ENCODE peak calls at places on chromosomes 3 and 15, in four cellular contexts. C, M, O and N are unnamed samples.

GRCh38 chr3:182954553-182954952 is 25.8 kb downstream of the DCUN1D1 start:
- DNase-seq in C (no peak), M (no peak), O (no peak), N (no peak)

GRCh38 chr3:75048650-75049049 is 434.2 kb upstream of the CNTN3 start:
- DNase-seq in O (no peak), C (no peak), M (no peak), N (peak; percentile 6)

GRCh38 chr3:31531465-31531991 is 1.2 kb upstream of the STT3B start:
- DNase-seq in C (no peak), M (no peak), O (no peak), N (no peak)

GRCh38 chr15:59251001-59251845 is 44.6 kb downstream of the LDHAL6B start:
- DNase-seq in M (no peak), O (no peak), C (no peak), N (no peak)

GRCh38 chr3:13227315-13228165 is 154.3 kb upstream of the IQSEC1 start:
- DNase-seq in C (no peak), O (no peak), M (no peak), N (no peak)

GRCh38 chr15:46059921-46060565 is 425.2 kb downstream of the SQOR start:
- DNase-seq in O (no peak), C (no peak), M (no peak), N (no peak)

GRCh38 chr3:13119471-13120220 is 46.4 kb upstream of the IQSEC1 start:
- DNase-seq in M (no peak), O (no peak), C (no peak), N (no peak)

GRCh38 chr3:184289426-184289938 is 9.6 kb upstream of the PSMD2 start:
- DNase-seq in C (no peak), O (peak; percentile 75), M (peak; percentile 88), N (peak; percentile 74)

GRCh38 chr15:75532413-75533250 is 46.5 kb downstream of the PTPN9 start:
- DNase-seq in O (no peak), C (peak; percentile 57), M (peak; percentile 33), N (peak; percentile 84)

GRCh38 chr3:188026191-188026968 is 127.6 kb upstream of the LPP start:
- DNase-seq in C (peak; percentile 83), M (no peak), O (no peak), N (no peak)

GRCh38 chr3:162994165-162994564 is 1497.6 kb downstream of the OTOL1 start:
- DNase-seq in M (no peak), C (no peak), O (no peak), N (no peak)

GRCh38 chr3:184608209-184608608 is 46.6 kb downstream of the EPHB3 start:
- DNase-seq in O (no peak), C (no peak), M (no peak), N (no peak)

GRCh38 chr15:100525894-100526512 is 2.7 kb downstream of the CERS3 start:
- DNase-seq in M (no peak), O (no peak), C (no peak), N (no peak)

GRCh38 chr3:128714887-128715496 is 11.0 kb upstream of the RAB7A start:
- DNase-seq in O (no peak), C (no peak), M (no peak), N (no peak)

GRCh38 chr3:98846101-98846500 is 55.4 kb downstream of the DCBLD2 start:
- DNase-seq in M (no peak), C (no peak), O (no peak), N (no peak)

GRCh38 chr3:29972594-29972993 is 633.8 kb upstream of the TGFBR2 start:
- DNase-seq in O (no peak), M (no peak), C (no peak), N (no peak)

GRCh38 chr3:169264711-169265110 is 398.8 kb downstream of the MECOM start:
- DNase-seq in O (no peak), M (no peak), C (no peak), N (no peak)

GRCh38 chr15:85723960-85724945 is 70.5 kb downstream of the KLHL25 start:
- DNase-seq in C (no peak), M (no peak), O (no peak), N (no peak)

DNA sequence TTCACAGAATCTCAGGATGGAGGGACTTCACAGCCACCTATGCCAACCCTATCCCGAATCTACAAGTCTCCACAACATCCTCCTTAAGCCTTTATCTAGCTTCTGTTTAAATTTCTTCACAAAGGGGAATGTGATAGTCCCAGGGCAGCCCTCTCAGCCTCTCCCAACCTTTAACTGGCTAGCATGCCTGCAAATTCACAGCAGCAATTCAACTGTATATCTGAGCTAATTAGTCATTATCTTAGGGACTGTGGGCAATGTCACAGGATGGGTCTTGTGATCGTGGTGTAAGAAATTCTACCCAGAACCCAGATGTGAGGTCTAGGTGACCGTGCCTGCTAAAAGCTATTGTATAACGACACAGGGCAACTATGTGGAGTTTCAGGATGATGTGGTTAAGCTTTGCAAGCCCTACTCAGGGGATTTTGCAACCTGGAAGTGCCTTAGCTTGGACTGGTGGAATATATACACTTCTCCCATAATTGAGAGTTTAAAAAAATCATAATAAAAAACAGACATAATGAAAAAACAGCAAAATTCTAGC is 65.5 kb upstream of the FBN1 start:
- DNase-seq in M (no peak), O (no peak), C (no peak), N (no peak)
- TF ChIP-seq HMGXB4 in M (no peak), O (no peak), C (no peak), N (no peak)

GRCh38 chr3:153163349-153164008 is 1.5 kb downstream of the RAP2B start:
- DNase-seq in C (no peak), O (no peak), M (no peak), N (no peak)

GRCh38 chr3:153162513-153163348 is 705 bp downstream of the RAP2B start:
- DNase-seq in O (no peak), M (peak; percentile 35), C (no peak), N (peak; percentile 48)

GRCh38 chr3:153165211-153165815 is 3.3 kb downstream of the RAP2B start:
- DNase-seq in O (no peak), M (no peak), C (no peak), N (no peak)

GRCh38 chr3:153164009-153164550 is 2.1 kb downstream of the RAP2B start:
- DNase-seq in M (no peak), C (no peak), O (no peak), N (no peak)

DNA sequence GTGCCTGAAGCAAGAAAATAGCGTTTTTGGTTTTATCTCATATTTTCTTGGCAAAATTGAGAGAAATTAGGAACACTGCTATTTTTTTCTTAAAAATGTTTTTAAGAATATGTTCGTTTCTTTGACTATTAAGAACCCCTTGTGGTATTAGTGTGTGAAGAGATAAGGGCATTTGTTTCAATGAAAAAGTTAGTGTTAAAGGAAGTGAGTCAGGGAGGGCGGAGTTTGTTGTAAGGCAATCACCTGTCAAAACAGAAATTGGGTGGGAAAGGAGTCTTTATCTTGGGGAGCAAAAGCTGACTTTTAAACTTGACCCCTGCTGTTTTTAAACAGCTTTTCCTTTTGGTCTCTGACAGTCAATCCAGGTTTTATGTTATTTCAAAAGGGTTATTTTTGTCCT is 4.2 kb downstream of the RAP2B start:
- DNase-seq in C (no peak), O (peak; percentile 36), M (no peak), N (no peak)
- TF ChIP-seq HMGXB4 in C (no peak), O (no peak), M (no peak), N (no peak)

GRCh38 chr3:42402394-42403100 is 7.9 kb downstream of the LYZL4 start:
- DNase-seq in M (no peak), O (no peak), C (no peak), N (no peak)
- TF ChIP-seq HMGXB4 in M (no peak), O (no peak), C (no peak), N (no peak)

GRCh38 chr15:52078876-52079700 is 33.5 kb downstream of the BCL2L10 start:
- DNase-seq in M (peak; percentile 94), O (peak; percentile 72), C (peak; percentile 59), N (peak; percentile 82)

GRCh38 chr15:52080031-52080430 is 32.5 kb downstream of the BCL2L10 start:
- DNase-seq in M (no peak), C (no peak), O (no peak), N (peak; percentile 70)

GRCh38 chr15:52078197-52078875 is 34.2 kb downstream of the BCL2L10 start:
- DNase-seq in M (no peak), C (peak; percentile 85), O (no peak), N (no peak)

GRCh38 chr15:52080993-52081392 is 31.6 kb downstream of the BCL2L10 start:
- DNase-seq in C (no peak), O (no peak), M (no peak), N (no peak)

DNA sequence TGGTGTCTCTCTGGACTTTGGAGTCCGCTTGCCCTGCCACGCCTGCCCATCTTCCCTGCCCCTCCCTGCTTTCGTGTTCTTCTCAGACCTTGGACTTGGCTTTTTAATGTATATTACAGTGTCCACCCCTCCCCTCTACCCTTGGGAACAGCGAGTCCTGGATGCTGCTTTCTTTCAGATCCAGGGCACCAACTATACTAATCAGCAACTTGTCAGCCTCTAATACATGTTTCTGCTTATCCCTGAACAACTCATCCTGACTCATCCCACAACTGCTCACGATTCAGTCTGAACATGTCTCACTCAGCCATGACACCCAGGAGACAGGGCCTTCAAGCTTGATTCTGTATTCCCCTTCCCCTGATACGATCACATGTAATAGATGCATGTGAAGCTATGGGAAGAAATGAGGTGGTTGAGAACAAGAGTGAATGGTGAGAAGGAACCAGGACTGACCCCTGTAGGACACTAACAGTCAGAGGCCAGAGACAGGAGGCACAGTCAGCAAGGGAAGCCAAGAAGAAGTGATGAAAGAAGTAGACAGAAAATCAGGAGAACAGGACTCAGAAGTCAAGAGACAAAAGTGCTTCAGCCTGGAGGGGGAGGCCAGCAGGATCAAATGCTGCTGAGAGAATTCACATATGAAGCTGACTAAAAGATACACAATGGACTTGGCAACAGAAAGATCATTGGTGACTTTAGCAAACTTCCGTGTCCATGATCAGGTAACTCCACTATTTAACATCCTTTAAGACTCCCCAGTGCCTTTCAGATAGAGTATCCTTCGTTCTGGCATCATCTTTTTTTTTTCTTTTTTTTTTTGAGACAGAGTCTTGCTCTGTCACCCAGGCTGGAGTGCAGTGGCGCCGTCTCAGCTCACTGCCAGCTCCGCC is 35.4 kb downstream of the BCL2L10 start:
- DNase-seq in O (no peak), C (peak; percentile 41), M (no peak), N (peak; percentile 71)
- TF ChIP-seq HMGXB4 in O (no peak), C (no peak), M (no peak), N (no peak)

GRCh38 chr15:57031082-57031481 is 112.6 kb downstream of the TCF12 start:
- DNase-seq in O (no peak), C (no peak), M (no peak), N (no peak)

GRCh38 chr15:57032338-57032737 is 113.9 kb downstream of the TCF12 start:
- DNase-seq in O (no peak), C (no peak), M (no peak), N (no peak)

GRCh38 chr15:57031605-57032004 is 113.2 kb downstream of the TCF12 start:
- DNase-seq in M (no peak), O (no peak), C (no peak), N (no peak)

GRCh38 chr15:57028176-57028575 is 109.7 kb downstream of the TCF12 start:
- DNase-seq in O (no peak), M (no peak), C (no peak), N (no peak)

GRCh38 chr15:57030011-57030410 is 111.6 kb downstream of the TCF12 start:
- DNase-seq in C (no peak), M (no peak), O (no peak), N (no peak)
- TF ChIP-seq HMGXB4 in C (no peak), M (no peak), O (no peak), N (no peak)

GRCh38 chr3:127133971-127134370 is 59.0 kb upstream of the PRR23E start:
- DNase-seq in C (no peak), O (no peak), M (no peak), N (no peak)
- TF ChIP-seq HMGXB4 in C (no peak), O (no peak), M (no peak), N (no peak)